ENCODE peak calls at places on chromosomes 6 and 20, in ten cellular contexts. J is hepatic stellate cell; P is AG10803; T is MV-4-11; A is posterior cingulate gyrus; C is cardiac muscle cell; I is neural crest cell; X is IMR-90; Q is iris pigment epithelial cell; R is CD4-positive, alpha-beta T cell. B is an unnamed sample.

GRCh38 chr6:24566020-24566752 is 71.4 kb downstream of the ALDH5A1 start:
- DNase-seq in J (no peak), P (no peak), T (peak), A (no peak), C (no peak), I (no peak), X (peak), Q (peak), R (no peak), B (no peak)

GRCh38 chr20:38073307-38074010 is 39.9 kb downstream of the RPRD1B start:
- DNase-seq in J (peak), P (peak), T (no peak), A (no peak), C (peak), I (peak), X (peak), Q (peak), R (no peak), B (no peak)

GRCh38 chr20:3777726-3778629 is 3.3 kb downstream of the SPEF1 start:
- DNase-seq in J (peak), P (peak), T (no peak), A (no peak), C (peak), I (peak), X (no peak), Q (no peak), R (no peak), B (peak)

GRCh38 chr20:18139832-18140231 is 2.2 kb downstream of the KAT14 start:
- DNase-seq in J (no peak), P (no peak), T (no peak), A (no peak), C (no peak), I (no peak), X (no peak), Q (no peak), R (no peak), B (no peak)

GRCh38 chr20:61934716-61935530 is 130.8 kb downstream of the TAF4 start:
- DNase-seq in J (no peak), P (peak), T (no peak), A (peak), C (no peak), I (no peak), X (peak), Q (no peak), R (no peak), B (no peak)

GRCh38 chr20:60862601-60863000 is 389.5 kb upstream of the CDH4 start:
- DNase-seq in J (no peak), P (no peak), T (no peak), A (no peak), C (no peak), I (no peak), X (no peak), Q (no peak), R (no peak), B (no peak)

GRCh38 chr6:122806290-122806689 is 17.2 kb downstream of the SMPDL3A start:
- DNase-seq in J (no peak), P (peak), T (no peak), A (no peak), C (peak), I (no peak), X (peak), Q (peak), R (no peak), B (no peak)

GRCh38 chr6:26205161-26205624 is 118.0 kb downstream of the HFE start:
- DNase-seq in J (peak), P (peak), T (peak), A (peak), C (peak), I (peak), X (peak), Q (peak), R (peak), B (no peak)

GRCh38 chr6:46221221-46221793 is 50.5 kb upstream of the ENPP5 start:
- DNase-seq in J (peak), P (peak), T (peak), A (no peak), C (peak), I (no peak), X (peak), Q (peak), R (no peak), B (no peak)

GRCh38 chr6:80457044-80457933 is 350.8 kb downstream of the BCKDHB start:
- DNase-seq in J (peak), P (peak), T (peak), A (peak), C (peak), I (no peak), X (peak), Q (peak), R (no peak), B (no peak)

B was measured in progenitor cell of endocrine pancreas.